ENCODE peak calls at places on chromosomes 1 and 21, in eight cellular contexts. M is natural killer cell, U is lung, T is astrocyte of the spinal cord, C is fibroblast of mammary gland, D is cardiac fibroblast, N is IMR-90, G is body of pancreas. F is an unnamed sample.

GRCh38 chr1:56915960-56916359 is 49.9 kb downstream of the C8B start:
- DNase-seq in T (no peak), C (no peak), G (peak; percentile 93), U (no peak), N (no peak), M (no peak), D (no peak), F (no peak)

GRCh38 chr1:18954270-18955071 is 2.0 kb downstream of the IFFO2 start:
- DNase-seq in N (no peak), G (no peak), M (no peak), T (no peak), C (no peak), D (peak; percentile 26), U (no peak), F (no peak)

GRCh38 chr1:89737985-89738510 is 82.8 kb upstream of the LRRC8D start:
- DNase-seq in C (no peak), D (no peak), U (no peak), G (no peak), N (peak; percentile 46), M (no peak), T (no peak), F (no peak)

GRCh38 chr1:108848802-108849201 is 8.1 kb downstream of the AKNAD1 start:
- DNase-seq in N (no peak), D (no peak), G (no peak), U (no peak), T (no peak), M (no peak), C (no peak), F (no peak)

GRCh38 chr1:29121951-29122661 is 1.6 kb downstream of the TMEM200B start:
- DNase-seq in U (no peak), M (no peak), G (no peak), T (peak; percentile 64), C (peak; percentile 30), D (peak; percentile 42), N (peak; percentile 14), F (peak; percentile 66)

GRCh38 chr1:202801169-202801568 is 7.1 kb downstream of the KDM5B start:
- DNase-seq in G (no peak), N (no peak), U (no peak), C (no peak), M (no peak), D (no peak), T (no peak), F (no peak)

GRCh38 chr1:225849905-225850304 is 32.3 kb downstream of the TMEM63A start:
- DNase-seq in C (no peak), U (no peak), M (peak; percentile 57), D (peak; percentile 10), N (no peak), G (peak; percentile 48), T (no peak), F (no peak)

GRCh38 chr1:180521474-180522203 is 19.3 kb upstream of the ACBD6 start:
- DNase-seq in T (no peak), D (peak; percentile 28), N (no peak), M (no peak), C (peak; percentile 21), G (peak; percentile 24), U (peak; percentile 32), F (no peak)

GRCh38 chr1:81519987-81520386 is 280.7 kb upstream of the ADGRL2 start:
- DNase-seq in N (no peak), U (no peak), C (no peak), M (no peak), T (no peak), G (no peak), D (no peak), F (no peak)

GRCh38 chr1:30936541-30937171 is 28.1 kb upstream of the SDC3 start:
- DNase-seq in D (no peak), M (no peak), C (no peak), N (no peak), U (no peak), G (no peak), T (no peak), F (no peak)

GRCh38 chr1:145871994-145872411 is 13.1 kb upstream of the PIAS3 start:
- DNase-seq in D (peak; percentile 48), M (peak; percentile 25), U (no peak), G (no peak), N (peak; percentile 46), C (peak; percentile 53), T (peak; percentile 66), F (no peak)

GRCh38 chr1:234881893-234882771 is 246.5 kb downstream of the TOMM20 start:
- DNase-seq in G (no peak), M (no peak), N (no peak), C (no peak), U (no peak), T (no peak), D (no peak), F (peak; percentile 6)

GRCh38 chr1:97636941-97637340 is 283.9 kb downstream of the DPYD start:
- DNase-seq in N (no peak), D (peak; percentile 29), G (no peak), T (peak; percentile 28), M (no peak), U (no peak), C (no peak), F (no peak)

GRCh38 chr1:169484683-169485426 is 889 bp downstream of the SLC19A2 start:
- DNase-seq in D (peak; percentile 81), C (peak; percentile 79), G (peak; percentile 72), T (peak; percentile 68), U (no peak), N (peak; percentile 82), M (no peak), F (no peak)

GRCh38 chr1:155062151-155062686 is 1.3 kb upstream of the EFNA4 start:
- DNase-seq in M (no peak), N (no peak), G (no peak), C (no peak), T (no peak), U (no peak), D (no peak), F (no peak)

GRCh38 chr1:218058730-218059129 is 226.4 kb upstream of the RRP15 start:
- DNase-seq in D (no peak), C (no peak), U (no peak), M (no peak), T (no peak), G (no peak), N (no peak), F (no peak)

GRCh38 chr1:153538315-153538821 is 2.4 kb downstream of the S100A5 start:
- DNase-seq in G (peak; percentile 58), N (peak; percentile 43), D (no peak), C (peak; percentile 66), U (no peak), M (no peak), T (no peak), F (no peak)

GRCh38 chr1:116741781-116742565 is 12.3 kb upstream of the CD2 start:
- DNase-seq in D (no peak), N (no peak), C (no peak), M (no peak), U (no peak), T (no peak), G (no peak), F (no peak)

GRCh38 chr1:31765041-31765467 is 914 bp upstream of the ADGRB2 start:
- DNase-seq in M (no peak), N (peak; percentile 19), C (peak; percentile 34), G (peak; percentile 32), T (no peak), D (peak; percentile 46), U (no peak), F (no peak)

GRCh38 chr1:93692983-93693591 is 11.4 kb upstream of the BCAR3 start:
- DNase-seq in M (no peak), U (no peak), C (peak; percentile 90), T (peak; percentile 78), G (no peak), N (peak; percentile 90), D (peak; percentile 54), F (no peak)

GRCh38 chr1:63920154-63921117 is 146.6 kb downstream of the ROR1 start:
- DNase-seq in G (no peak), U (peak; percentile 67), N (peak; percentile 89), D (peak; percentile 91), C (peak; percentile 85), M (no peak), T (peak; percentile 72), F (no peak)
- TF ChIP-seq CTCF in G (peak; percentile 25), U (no peak), N (peak; percentile 56), D (peak; percentile 45), C (peak; percentile 59), M (no peak), T (peak; percentile 31), F (peak; percentile 80)

GRCh38 chr21:34992180-34992579 is 56.9 kb downstream of the RUNX1 start:
- DNase-seq in T (no peak), G (no peak), M (no peak), D (no peak), C (no peak), N (no peak), U (no peak), F (no peak)
- TF ChIP-seq CTCF in T (no peak), G (no peak), M (no peak), D (no peak), C (no peak), N (no peak), U (no peak), F (no peak)

GRCh38 chr1:156930483-156930882 is 10.1 kb downstream of the LRRC71 start:
- DNase-seq in N (no peak), U (no peak), M (no peak), T (no peak), C (no peak), D (no peak), G (no peak), F (peak; percentile 39)

GRCh38 chr1:156927215-156928042 is 7.0 kb downstream of the LRRC71 start:
- DNase-seq in T (peak; percentile 70), G (peak; percentile 76), M (peak; percentile 28), U (peak; percentile 65), N (peak; percentile 64), D (peak; percentile 72), C (peak; percentile 63), F (no peak)

GRCh38 chr1:156929596-156930238 is 9.3 kb downstream of the LRRC71 start:
- DNase-seq in T (no peak), D (no peak), G (no peak), M (no peak), N (no peak), U (no peak), C (no peak), F (peak; percentile 61)

GRCh38 chr1:156926175-156926574 is 5.7 kb downstream of the LRRC71 start:
- DNase-seq in G (peak; percentile 71), U (peak; percentile 87), N (peak; percentile 56), C (peak; percentile 51), T (peak; percentile 83), D (peak; percentile 51), M (no peak), F (no peak)

DNA sequence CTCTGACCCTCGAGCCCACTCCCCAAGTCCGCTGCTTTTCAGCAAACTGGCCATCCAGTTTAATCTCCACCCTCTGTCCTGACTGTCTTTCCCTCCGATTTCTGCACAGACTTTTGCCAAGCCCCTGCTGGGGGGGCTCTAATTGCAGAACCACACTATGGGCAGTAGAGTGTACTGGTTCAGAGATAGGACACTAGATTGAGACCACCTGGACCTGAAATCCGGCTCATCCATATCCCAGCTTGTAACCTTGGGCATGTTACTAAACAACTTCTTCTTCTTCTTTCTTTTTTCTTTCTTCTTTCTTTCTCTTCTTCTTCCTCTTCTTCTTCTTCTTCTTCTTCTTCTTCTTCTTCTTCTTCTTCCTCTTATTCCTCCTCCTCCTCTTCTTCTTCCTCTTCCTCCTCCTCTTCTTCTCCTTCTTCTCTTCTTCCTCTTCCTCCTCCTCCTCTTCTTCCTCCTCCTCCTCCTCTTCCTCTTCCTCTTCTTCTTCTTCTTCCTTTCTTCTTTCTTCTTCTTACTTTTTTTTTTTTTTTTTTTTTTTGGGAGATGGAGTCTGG is 7.7 kb downstream of the LRRC71 start:
- DNase-seq in M (no peak), G (no peak), T (no peak), U (no peak), N (no peak), C (no peak), D (no peak), F (no peak)
- TF ChIP-seq CTCF in M (no peak), G (no peak), T (no peak), U (no peak), N (no peak), C (no peak), D (no peak), F (peak; percentile 5)

GRCh38 chr21:16608209-16608830 is 878.5 kb downstream of the USP25 start:
- DNase-seq in D (peak; percentile 15), U (no peak), C (peak; percentile 17), N (no peak), T (no peak), G (no peak), M (no peak), F (no peak)
- TF ChIP-seq CTCF in D (peak; percentile 25), U (no peak), C (peak; percentile 18), N (peak; percentile 26), T (no peak), G (no peak), M (no peak), F (peak; percentile 35)